ENCODE peak calls at places on chromosomes 1 and 21, in four cellular contexts. P is left lung, S is fibroblast of lung, L is right lobe of liver. X is an unnamed sample.

GRCh38 chr1:60970081-60970509 is 112.3 kb upstream of the NFIA start:
- DNase-seq in P (no peak), S (peak; percentile 57), L (no peak), X (no peak)

GRCh38 chr1:180586671-180587155 is 27.9 kb downstream of the OVAAL start:
- DNase-seq in P (no peak), S (peak; percentile 15), L (no peak), X (no peak)

GRCh38 chr1:6210606-6211355 is 4.9 kb downstream of the RNF207 start:
- DNase-seq in P (no peak), S (no peak), L (no peak), X (no peak)

GRCh38 chr1:207030522-207031009 is 2.0 kb downstream of the C1orf116 start:
- DNase-seq in P (no peak), S (no peak), L (no peak), X (no peak)

GRCh38 chr1:167342846-167343245 is 122.2 kb downstream of the POU2F1 start:
- DNase-seq in P (no peak), S (no peak), L (no peak), X (peak; percentile 1)

GRCh38 chr1:151197863-151198253 is 494 bp upstream of the PIP5K1A start:
- DNase-seq in P (no peak), S (no peak), L (no peak), X (no peak)

GRCh38 chr1:113811353-113811887 is 856 bp downstream of the RSBN1 start:
- DNase-seq in P (peak; percentile 63), S (peak; percentile 35), L (peak; percentile 47), X (no peak)

GRCh38 chr1:162678439-162678838 is 46.2 kb downstream of the DDR2 start:
- DNase-seq in P (no peak), S (peak; percentile 75), L (no peak), X (no peak)

GRCh38 chr1:111227875-111228747 is 598 bp downstream of the CHI3L2 start:
- DNase-seq in P (no peak), S (peak; percentile 92), L (no peak), X (no peak)

GRCh38 chr1:182406006-182406405 is 5.5 kb upstream of the TEDDM1 start:
- DNase-seq in P (no peak), S (no peak), L (no peak), X (no peak)

GRCh38 chr1:11197359-11197758 is 8.2 kb downstream of the ANGPTL7 start:
- DNase-seq in P (no peak), S (no peak), L (no peak), X (no peak)

GRCh38 chr1:103108525-103109150 is 316 bp upstream of the COL11A1 start:
- DNase-seq in P (peak; percentile 33), S (no peak), L (no peak), X (no peak)

GRCh38 chr1:11157867-11158266 is 31.3 kb upstream of the ANGPTL7 start:
- DNase-seq in P (no peak), S (peak; percentile 89), L (peak; percentile 93), X (no peak)

GRCh38 chr1:46948629-46949282 is 7.5 kb upstream of the CYP4A11 start:
- DNase-seq in P (peak; percentile 48), S (no peak), L (peak; percentile 58), X (no peak)

GRCh38 chr1:150121236-150121862 is 28.4 kb upstream of the PLEKHO1 start:
- DNase-seq in P (no peak), S (peak; percentile 26), L (no peak), X (no peak)

GRCh38 chr1:37537378-37537777 is 16.7 kb downstream of the SNIP1 start:
- DNase-seq in P (no peak), S (peak; percentile 60), L (peak; percentile 60), X (no peak)

GRCh38 chr1:171743014-171743870 is 1.4 kb upstream of the VAMP4 start:
- DNase-seq in P (no peak), S (peak; percentile 87), L (no peak), X (peak; percentile 17)

GRCh38 chr21:37484535-37485474 is 118.2 kb downstream of the DYRK1A start:
- DNase-seq in P (no peak), S (peak; percentile 14), L (no peak), X (no peak)

GRCh38 chr1:234957330-234958065 is 171.1 kb downstream of the TOMM20 start:
- DNase-seq in P (no peak), S (peak; percentile 98), L (peak; percentile 94), X (no peak)

GRCh38 chr1:168225476-168226190 is at the start of gene SFT2D2:
- DNase-seq in P (peak; percentile 85), S (peak; percentile 69), L (peak; percentile 85), X (peak; percentile 86)

GRCh38 chr1:202134645-202135172 is 9.8 kb downstream of the ARL8A start:
- DNase-seq in P (no peak), S (no peak), L (peak; percentile 81), X (no peak)
- H3K4me1 ChIP-seq in P (peaks cover 13% of the 10 kb centered on the region), S (peaks cover 2% of the 10 kb centered on the region), L (peaks cover 19% of the 10 kb centered on the region), X (no peaks in the 10 kb centered on the region)

GRCh38 chr1:184447651-184448185 is 60.9 kb downstream of the C1orf21 start:
- DNase-seq in P (no peak), S (no peak), L (no peak), X (no peak)
- H3K4me1 ChIP-seq in P (no peaks in the 10 kb centered on the region), S (no peaks in the 10 kb centered on the region), L (no peaks in the 10 kb centered on the region), X (no peaks in the 10 kb centered on the region)

GRCh38 chr1:8874230-8875201 is 4.0 kb downstream of the ENO1 start:
- DNase-seq in P (no peak), S (peak; percentile 61), L (no peak), X (no peak)

GRCh38 chr1:8871965-8872399 is 6.5 kb downstream of the ENO1 start:
- DNase-seq in P (no peak), S (peak; percentile 38), L (no peak), X (no peak)

GRCh38 chr1:8875216-8875861 is 3.1 kb downstream of the ENO1 start:
- DNase-seq in P (no peak), S (no peak), L (no peak), X (peak; percentile 6)

GRCh38 chr1:8873001-8873400 is 5.5 kb downstream of the ENO1 start:
- DNase-seq in P (no peak), S (no peak), L (no peak), X (no peak)

DNA sequence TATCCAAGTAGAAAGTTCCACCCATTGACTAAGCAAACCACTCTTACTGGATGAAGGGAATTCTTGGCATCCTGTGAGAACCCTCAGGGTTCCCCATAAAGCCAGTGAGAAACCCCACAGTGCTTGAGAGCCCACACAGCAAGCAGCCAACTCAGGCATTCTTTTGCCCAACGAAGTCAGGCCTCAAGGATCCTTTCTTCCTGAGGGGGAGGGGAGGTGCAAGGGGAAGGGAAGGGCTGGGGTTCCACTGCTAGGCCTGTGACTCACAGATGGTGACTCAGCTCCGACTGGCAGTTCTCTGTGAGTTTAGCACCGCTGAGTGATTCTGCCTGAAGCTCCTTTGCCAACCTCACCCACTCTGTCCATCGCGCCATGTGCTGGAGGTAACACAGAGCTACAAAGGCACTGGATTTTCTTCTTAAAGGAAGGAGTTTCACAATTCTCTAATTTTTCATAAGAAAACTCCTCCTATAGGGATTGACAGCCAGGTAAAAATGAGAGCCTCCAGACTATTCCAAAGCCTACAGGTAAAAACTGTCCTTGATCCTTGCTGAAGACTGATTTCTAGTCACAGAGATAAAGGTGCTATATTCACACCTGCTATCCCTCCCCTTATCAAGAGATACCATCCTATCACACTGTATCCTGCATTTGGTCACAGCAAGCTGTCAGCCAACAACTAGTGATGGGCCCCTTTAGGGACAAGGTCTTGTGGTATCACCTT is 4.8 kb downstream of the ENO1 start:
- DNase-seq in P (peak; percentile 94), S (peak; percentile 97), L (peak; percentile 69), X (no peak)
- H3K4me1 ChIP-seq in P (peaks cover 37% of the 10 kb centered on the region), S (peaks cover 26% of the 10 kb centered on the region), L (peaks cover 87% of the 10 kb centered on the region), X (peaks cover 62% of the 10 kb centered on the region)

DNA sequence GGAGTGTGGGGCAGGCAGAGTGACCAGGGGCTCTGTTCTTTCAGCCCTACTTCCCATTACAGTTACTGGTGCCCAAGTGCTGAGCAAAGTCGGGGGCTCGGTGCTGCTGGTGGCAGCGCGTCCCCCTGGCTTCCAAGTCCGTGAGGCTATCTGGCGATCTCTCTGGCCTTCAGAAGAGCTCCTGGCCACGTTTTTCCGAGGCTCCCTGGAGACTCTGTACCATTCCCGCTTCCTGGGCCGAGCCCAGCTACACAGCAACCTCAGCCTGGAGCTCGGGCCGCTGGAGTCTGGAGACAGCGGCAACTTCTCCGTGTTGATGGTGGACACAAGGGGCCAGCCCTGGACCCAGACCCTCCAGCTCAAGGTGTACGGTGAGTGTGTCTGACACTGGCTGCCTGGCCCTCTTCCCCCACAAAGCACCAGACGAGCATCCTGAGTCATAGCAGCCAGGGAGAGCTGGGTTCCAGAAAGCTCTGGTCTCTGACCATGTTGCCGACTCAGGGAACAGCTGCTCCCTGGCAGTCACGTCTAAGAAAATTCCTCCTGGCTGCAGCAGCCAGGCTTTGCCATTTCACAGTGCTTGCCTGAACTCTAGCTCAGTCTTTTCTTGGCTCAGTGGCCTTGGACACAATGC is 3.3 kb downstream of the SLAMF8 start:
- DNase-seq in P (no peak), S (peak; percentile 86), L (no peak), X (no peak)
- H3K4me1 ChIP-seq in P (no peaks in the 10 kb centered on the region), S (peaks cover 2% of the 10 kb centered on the region), L (no peaks in the 10 kb centered on the region), X (peaks cover 42% of the 10 kb centered on the region)

GRCh38 chr1:212669600-212669999 is 30.0 kb downstream of the BATF3 start:
- DNase-seq in P (no peak), S (no peak), L (no peak), X (no peak)
- H3K4me1 ChIP-seq in P (peaks cover 8% of the 10 kb centered on the region), S (peaks cover 19% of the 10 kb centered on the region), L (no peaks in the 10 kb centered on the region), X (peaks cover 8% of the 10 kb centered on the region)

X was measured in CD8-positive, alpha-beta memory T cell.